ENCODE peak calls at places on chromosomes 11 and 22, in seven cellular contexts. One of them, this sample, is unnamed.

GRCh38 chr11:119051440-119052162 is 5.4 kb downstream of the HYOU1 start:
- DNase-seq in GM12891: peak
- DNase-seq in GM12878: peak
- DNase-seq in HepG2: no peak
- DNase-seq in K562: no peak
- DNase-seq in H1: no peak
- DNase-seq in SK-N-SH: no peak
- DNase-seq in this sample: no peak

GRCh38 chr11:116909245-116909644 is 71.8 kb upstream of the APOA1 start:
- DNase-seq in GM12891: no peak
- DNase-seq in GM12878: no peak
- DNase-seq in HepG2: no peak
- DNase-seq in K562: no peak
- DNase-seq in H1: no peak
- DNase-seq in SK-N-SH: no peak
- DNase-seq in this sample: no peak

GRCh38 chr11:69328231-69328630 is 34.3 kb downstream of the MYEOV start:
- DNase-seq in GM12891: no peak
- DNase-seq in GM12878: no peak
- DNase-seq in HepG2: no peak
- DNase-seq in K562: no peak
- DNase-seq in H1: peak
- DNase-seq in SK-N-SH: no peak
- DNase-seq in this sample: no peak

GRCh38 chr22:28025866-28026575 is 107.0 kb upstream of the PITPNB start:
- DNase-seq in GM12891: no peak
- DNase-seq in GM12878: no peak
- DNase-seq in HepG2: no peak
- DNase-seq in K562: no peak
- DNase-seq in H1: no peak
- DNase-seq in SK-N-SH: peak
- DNase-seq in this sample: no peak

GRCh38 chr11:13261600-13262061 is 16.0 kb upstream of the BMAL1 start:
- DNase-seq in GM12891: no peak
- DNase-seq in GM12878: no peak
- DNase-seq in HepG2: no peak
- DNase-seq in K562: no peak
- DNase-seq in H1: no peak
- DNase-seq in SK-N-SH: no peak
- DNase-seq in this sample: no peak

GRCh38 chr11:36507824-36508489 is 2.1 kb downstream of the TRAF6 start:
- DNase-seq in GM12891: no peak
- DNase-seq in GM12878: no peak
- DNase-seq in HepG2: no peak
- DNase-seq in K562: no peak
- DNase-seq in H1: no peak
- DNase-seq in SK-N-SH: no peak
- DNase-seq in this sample: no peak

GRCh38 chr11:34050536-34050935 is 995 bp upstream of the CAPRIN1 start:
- DNase-seq in GM12891: no peak
- DNase-seq in GM12878: no peak
- DNase-seq in HepG2: no peak
- DNase-seq in K562: no peak
- DNase-seq in H1: no peak
- DNase-seq in SK-N-SH: no peak
- DNase-seq in this sample: no peak

GRCh38 chr11:117441146-117441975 is 113.7 kb downstream of the CEP164 start:
- DNase-seq in GM12891: no peak
- DNase-seq in GM12878: no peak
- DNase-seq in HepG2: no peak
- DNase-seq in K562: no peak
- DNase-seq in H1: no peak
- DNase-seq in SK-N-SH: no peak
- DNase-seq in this sample: no peak

GRCh38 chr11:46456269-46456668 is 64.7 kb upstream of the CHRM4 start:
- DNase-seq in GM12891: no peak
- DNase-seq in GM12878: no peak
- DNase-seq in HepG2: no peak
- DNase-seq in K562: no peak
- DNase-seq in H1: no peak
- DNase-seq in SK-N-SH: no peak
- DNase-seq in this sample: no peak

GRCh38 chr11:40797981-40798380 is 661.5 kb downstream of the LRRC4C start:
- DNase-seq in GM12891: no peak
- DNase-seq in GM12878: no peak
- DNase-seq in HepG2: no peak
- DNase-seq in K562: no peak
- DNase-seq in H1: no peak
- DNase-seq in SK-N-SH: no peak
- DNase-seq in this sample: no peak

GRCh38 chr22:39087881-39088687 is 9.0 kb upstream of the APOBEC3H start:
- DNase-seq in GM12891: no peak
- DNase-seq in GM12878: no peak
- DNase-seq in HepG2: no peak
- DNase-seq in K562: no peak
- DNase-seq in H1: peak
- DNase-seq in SK-N-SH: no peak
- DNase-seq in this sample: no peak

GRCh38 chr22:37546436-37547248 is 13.6 kb upstream of the CDC42EP1 start:
- DNase-seq in GM12891: no peak
- DNase-seq in GM12878: no peak
- DNase-seq in HepG2: peak
- DNase-seq in K562: no peak
- DNase-seq in H1: no peak
- DNase-seq in SK-N-SH: no peak
- DNase-seq in this sample: no peak

GRCh38 chr11:65260756-65261590 is 789 bp upstream of the POLA2 start:
- DNase-seq in GM12891: no peak
- DNase-seq in GM12878: no peak
- DNase-seq in HepG2: no peak
- DNase-seq in K562: no peak
- DNase-seq in H1: no peak
- DNase-seq in SK-N-SH: peak
- DNase-seq in this sample: no peak

GRCh38 chr11:122276221-122276620 is 160.2 kb upstream of the BLID start:
- DNase-seq in GM12891: no peak
- DNase-seq in GM12878: no peak
- DNase-seq in HepG2: no peak
- DNase-seq in K562: no peak
- DNase-seq in H1: no peak
- DNase-seq in SK-N-SH: no peak
- DNase-seq in this sample: no peak

GRCh38 chr11:129930306-129930705 is 34.9 kb upstream of the NFRKB start:
- DNase-seq in GM12891: no peak
- DNase-seq in GM12878: no peak
- DNase-seq in HepG2: no peak
- DNase-seq in K562: peak
- DNase-seq in H1: no peak
- DNase-seq in SK-N-SH: no peak
- DNase-seq in this sample: no peak

GRCh38 chr11:114348200-114349191 is 51.8 kb downstream of the C11orf71 start:
- DNase-seq in GM12891: no peak
- DNase-seq in GM12878: no peak
- DNase-seq in HepG2: peak
- DNase-seq in K562: peak
- DNase-seq in H1: peak
- DNase-seq in SK-N-SH: peak
- DNase-seq in this sample: no peak

GRCh38 chr11:2991477-2992233 is 474 bp downstream of the NAP1L4 start:
- DNase-seq in GM12891: no peak
- DNase-seq in GM12878: no peak
- DNase-seq in HepG2: peak
- DNase-seq in K562: no peak
- DNase-seq in H1: no peak
- DNase-seq in SK-N-SH: no peak
- DNase-seq in this sample: no peak

GRCh38 chr11:108559340-108559739 is 34.2 kb downstream of the EXPH5 start:
- DNase-seq in GM12891: no peak
- DNase-seq in GM12878: no peak
- DNase-seq in HepG2: no peak
- DNase-seq in K562: no peak
- DNase-seq in H1: no peak
- DNase-seq in SK-N-SH: no peak
- DNase-seq in this sample: no peak

GRCh38 chr22:39309364-39309861 is 10.0 kb downstream of the RPL3 start:
- DNase-seq in GM12891: no peak
- DNase-seq in GM12878: no peak
- DNase-seq in HepG2: no peak
- DNase-seq in K562: peak
- DNase-seq in H1: peak
- DNase-seq in SK-N-SH: no peak
- DNase-seq in this sample: no peak

GRCh38 chr11:77073328-77074001 is 6.7 kb downstream of the CAPN5 start:
- DNase-seq in GM12891: no peak
- DNase-seq in GM12878: no peak
- DNase-seq in HepG2: peak
- DNase-seq in K562: peak
- DNase-seq in H1: no peak
- DNase-seq in SK-N-SH: peak
- DNase-seq in this sample: peak

GRCh38 chr11:12746593-12747097 is 72.4 kb downstream of the TEAD1 start:
- DNase-seq in GM12891: no peak
- DNase-seq in GM12878: no peak
- DNase-seq in HepG2: peak
- DNase-seq in K562: peak
- DNase-seq in H1: peak
- DNase-seq in SK-N-SH: peak
- DNase-seq in this sample: no peak

GRCh38 chr11:1943576-1943975 is 3.6 kb upstream of the MRPL23 start:
- DNase-seq in GM12891: no peak
- DNase-seq in GM12878: no peak
- DNase-seq in HepG2: no peak
- DNase-seq in K562: no peak
- DNase-seq in H1: peak
- DNase-seq in SK-N-SH: no peak
- DNase-seq in this sample: no peak

GRCh38 chr22:16961477-16962186 is 46.4 kb downstream of the GAB4 start:
- DNase-seq in GM12891: no peak
- DNase-seq in GM12878: no peak
- DNase-seq in HepG2: no peak
- DNase-seq in K562: peak
- DNase-seq in H1: peak
- DNase-seq in SK-N-SH: no peak
- DNase-seq in this sample: no peak

GRCh38 chr11:75287579-75287978 is 47.0 kb downstream of the TPBGL start:
- DNase-seq in GM12891: no peak
- DNase-seq in GM12878: no peak
- DNase-seq in HepG2: no peak
- DNase-seq in K562: no peak
- DNase-seq in H1: no peak
- DNase-seq in SK-N-SH: no peak
- DNase-seq in this sample: no peak

GRCh38 chr11:8206251-8207079 is 37.6 kb upstream of the RIC3 start:
- DNase-seq in GM12891: no peak
- DNase-seq in GM12878: no peak
- DNase-seq in HepG2: no peak
- DNase-seq in K562: peak
- DNase-seq in H1: peak
- DNase-seq in SK-N-SH: peak
- DNase-seq in this sample: no peak

GRCh38 chr11:129320485-129320884 is 55.2 kb upstream of the BARX2 start:
- DNase-seq in GM12891: no peak
- DNase-seq in GM12878: no peak
- DNase-seq in HepG2: peak
- DNase-seq in K562: no peak
- DNase-seq in H1: peak
- DNase-seq in SK-N-SH: no peak
- DNase-seq in this sample: no peak

GRCh38 chr11:8832571-8833260 is 78.3 kb upstream of the AKIP1 start:
- DNase-seq in GM12891: no peak
- DNase-seq in GM12878: peak
- DNase-seq in HepG2: no peak
- DNase-seq in K562: no peak
- DNase-seq in H1: no peak
- DNase-seq in SK-N-SH: peak
- DNase-seq in this sample: peak

GRCh38 chr11:94664336-94664735 is 97.2 kb downstream of the PIWIL4 start:
- DNase-seq in GM12891: no peak
- DNase-seq in GM12878: no peak
- DNase-seq in HepG2: no peak
- DNase-seq in K562: no peak
- DNase-seq in H1: no peak
- DNase-seq in SK-N-SH: no peak
- DNase-seq in this sample: no peak

GRCh38 chr11:6321356-6321755 is 1.1 kb upstream of the CAVIN3 start:
- DNase-seq in GM12891: no peak
- DNase-seq in GM12878: no peak
- DNase-seq in HepG2: no peak
- DNase-seq in K562: no peak
- DNase-seq in H1: no peak
- DNase-seq in SK-N-SH: no peak
- DNase-seq in this sample: no peak

DNA sequence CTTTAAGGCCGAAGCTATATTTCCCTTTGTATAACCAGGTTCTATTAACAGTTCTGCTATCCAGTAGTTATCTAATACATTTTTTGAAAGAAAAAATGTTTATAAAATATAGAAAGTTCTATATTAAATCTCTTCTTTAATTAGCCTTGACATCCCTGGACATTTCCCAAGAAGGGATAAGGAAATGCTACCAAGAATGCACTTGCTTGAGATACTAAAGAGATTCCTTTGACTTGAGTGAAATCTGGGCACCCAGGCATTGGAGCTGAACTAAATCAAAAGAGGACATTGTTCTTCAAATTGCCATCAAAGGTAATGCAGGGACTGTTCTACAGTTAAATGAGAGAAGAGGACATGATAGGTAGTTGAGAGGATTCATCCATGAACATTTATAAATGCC is 535.9 kb upstream of the FAT3 start:
- DNase-seq in GM12891: no peak
- DNase-seq in GM12878: no peak
- DNase-seq in HepG2: no peak
- DNase-seq in K562: no peak
- DNase-seq in H1: no peak
- DNase-seq in SK-N-SH: no peak
- DNase-seq in this sample: no peak
- TF ChIP-seq TAF1 in GM12891: no peak
- TF ChIP-seq TAF1 in GM12878: no peak
- TF ChIP-seq TAF1 in HepG2: no peak
- TF ChIP-seq TAF1 in K562: no peak
- TF ChIP-seq TAF1 in H1: no peak
- TF ChIP-seq TAF1 in SK-N-SH: no peak
- TF ChIP-seq TAF1 in this sample: no peak

GRCh38 chr22:46050916-46051614 is 74.1 kb upstream of the WNT7B start:
- DNase-seq in GM12891: no peak
- DNase-seq in GM12878: no peak
- DNase-seq in HepG2: no peak
- DNase-seq in K562: no peak
- DNase-seq in H1: no peak
- DNase-seq in SK-N-SH: no peak
- DNase-seq in this sample: no peak
- TF ChIP-seq TAF1 in GM12891: no peak
- TF ChIP-seq TAF1 in GM12878: no peak
- TF ChIP-seq TAF1 in HepG2: no peak
- TF ChIP-seq TAF1 in K562: no peak
- TF ChIP-seq TAF1 in H1: no peak
- TF ChIP-seq TAF1 in SK-N-SH: no peak
- TF ChIP-seq TAF1 in this sample: no peak

GRCh38 chr11:48154162-48154561 is 62.4 kb upstream of the OR4B1 start:
- DNase-seq in GM12891: no peak
- DNase-seq in GM12878: no peak
- DNase-seq in HepG2: no peak
- DNase-seq in K562: no peak
- DNase-seq in H1: no peak
- DNase-seq in SK-N-SH: no peak
- DNase-seq in this sample: no peak
- TF ChIP-seq TAF1 in GM12891: no peak
- TF ChIP-seq TAF1 in GM12878: no peak
- TF ChIP-seq TAF1 in HepG2: no peak
- TF ChIP-seq TAF1 in K562: no peak
- TF ChIP-seq TAF1 in H1: no peak
- TF ChIP-seq TAF1 in SK-N-SH: no peak
- TF ChIP-seq TAF1 in this sample: no peak

GRCh38 chr22:19615001-19615461 is 90.8 kb upstream of the CLDN5 start:
- DNase-seq in GM12891: no peak
- DNase-seq in GM12878: no peak
- DNase-seq in HepG2: no peak
- DNase-seq in K562: no peak
- DNase-seq in H1: no peak
- DNase-seq in SK-N-SH: no peak
- DNase-seq in this sample: no peak
- TF ChIP-seq TAF1 in GM12891: no peak
- TF ChIP-seq TAF1 in GM12878: no peak
- TF ChIP-seq TAF1 in HepG2: no peak
- TF ChIP-seq TAF1 in K562: no peak
- TF ChIP-seq TAF1 in H1: no peak
- TF ChIP-seq TAF1 in SK-N-SH: no peak
- TF ChIP-seq TAF1 in this sample: no peak

This sample was measured in GM12892.